ENCODE peak calls at places on chromosomes 12 and 14, in eight cellular contexts. One of them, this sample, is unnamed.

GRCh38 chr12:96810477-96810876 is 96.6 kb upstream of the NEDD1 start:
- DNase-seq in fibroblast of the aortic adventitia: no peak
- DNase-seq in heart left ventricle: no peak
- DNase-seq in HCT116: no peak
- DNase-seq in astrocyte of the cerebellum: no peak
- DNase-seq in left ventricle myocardium inferior: no peak
- DNase-seq in epithelial cell of esophagus: peak; percentile 65
- DNase-seq in psoas muscle: no peak
- DNase-seq in this sample: no peak

GRCh38 chr12:98002887-98003493 is 512.4 kb upstream of the TMPO start:
- DNase-seq in left ventricle myocardium inferior: no peak
- DNase-seq in astrocyte of the cerebellum: peak; percentile 22
- DNase-seq in HCT116: peak; percentile 39
- DNase-seq in fibroblast of the aortic adventitia: peak; percentile 1
- DNase-seq in epithelial cell of esophagus: peak; percentile 58
- DNase-seq in psoas muscle: no peak
- DNase-seq in heart left ventricle: no peak
- DNase-seq in this sample: no peak

GRCh38 chr12:51056242-51056641 is 8.1 kb downstream of the LETMD1 start:
- DNase-seq in fibroblast of the aortic adventitia: peak; percentile 51
- DNase-seq in left ventricle myocardium inferior: no peak
- DNase-seq in astrocyte of the cerebellum: no peak
- DNase-seq in HCT116: no peak
- DNase-seq in epithelial cell of esophagus: peak; percentile 97
- DNase-seq in heart left ventricle: no peak
- DNase-seq in psoas muscle: peak; percentile 76
- DNase-seq in this sample: peak; percentile 40

GRCh38 chr12:3705349-3705675 is 47.6 kb downstream of the CRACR2A start:
- DNase-seq in astrocyte of the cerebellum: no peak
- DNase-seq in HCT116: no peak
- DNase-seq in epithelial cell of esophagus: no peak
- DNase-seq in heart left ventricle: no peak
- DNase-seq in fibroblast of the aortic adventitia: no peak
- DNase-seq in left ventricle myocardium inferior: no peak
- DNase-seq in psoas muscle: no peak
- DNase-seq in this sample: no peak

GRCh38 chr12:128543971-128544370 is 277.0 kb downstream of the TMEM132C start:
- DNase-seq in astrocyte of the cerebellum: no peak
- DNase-seq in psoas muscle: no peak
- DNase-seq in epithelial cell of esophagus: no peak
- DNase-seq in HCT116: no peak
- DNase-seq in heart left ventricle: no peak
- DNase-seq in fibroblast of the aortic adventitia: no peak
- DNase-seq in left ventricle myocardium inferior: no peak
- DNase-seq in this sample: no peak

GRCh38 chr12:67068204-67068731 is 200.9 kb upstream of the CAND1 start:
- DNase-seq in psoas muscle: no peak
- DNase-seq in epithelial cell of esophagus: peak; percentile 23
- DNase-seq in fibroblast of the aortic adventitia: no peak
- DNase-seq in astrocyte of the cerebellum: no peak
- DNase-seq in heart left ventricle: no peak
- DNase-seq in HCT116: no peak
- DNase-seq in left ventricle myocardium inferior: no peak
- DNase-seq in this sample: no peak

GRCh38 chr12:68368332-68368731 is 36.2 kb upstream of the MDM1 start:
- DNase-seq in heart left ventricle: no peak
- DNase-seq in psoas muscle: no peak
- DNase-seq in epithelial cell of esophagus: no peak
- DNase-seq in fibroblast of the aortic adventitia: peak; percentile 58
- DNase-seq in HCT116: no peak
- DNase-seq in astrocyte of the cerebellum: no peak
- DNase-seq in left ventricle myocardium inferior: no peak
- DNase-seq in this sample: no peak

GRCh38 chr14:59346796-59347510 is 118.2 kb downstream of the GPR135 start:
- DNase-seq in left ventricle myocardium inferior: no peak
- DNase-seq in HCT116: no peak
- DNase-seq in astrocyte of the cerebellum: no peak
- DNase-seq in heart left ventricle: no peak
- DNase-seq in psoas muscle: no peak
- DNase-seq in fibroblast of the aortic adventitia: peak; percentile 62
- DNase-seq in epithelial cell of esophagus: no peak
- DNase-seq in this sample: no peak

GRCh38 chr12:53381739-53382630 is 2.0 kb downstream of the SP1 start:
- DNase-seq in epithelial cell of esophagus: peak; percentile 97
- DNase-seq in left ventricle myocardium inferior: peak; percentile 34
- DNase-seq in astrocyte of the cerebellum: no peak
- DNase-seq in HCT116: no peak
- DNase-seq in heart left ventricle: peak; percentile 62
- DNase-seq in fibroblast of the aortic adventitia: peak; percentile 77
- DNase-seq in psoas muscle: peak; percentile 87
- DNase-seq in this sample: no peak

GRCh38 chr14:34583525-34583924 is 44.0 kb upstream of the EAPP start:
- DNase-seq in psoas muscle: no peak
- DNase-seq in epithelial cell of esophagus: no peak
- DNase-seq in heart left ventricle: no peak
- DNase-seq in HCT116: no peak
- DNase-seq in astrocyte of the cerebellum: no peak
- DNase-seq in fibroblast of the aortic adventitia: no peak
- DNase-seq in left ventricle myocardium inferior: no peak
- DNase-seq in this sample: no peak

GRCh38 chr12:62123721-62124203 is 136.4 kb upstream of the USP15 start:
- DNase-seq in HCT116: peak; percentile 49
- DNase-seq in fibroblast of the aortic adventitia: peak; percentile 57
- DNase-seq in heart left ventricle: no peak
- DNase-seq in left ventricle myocardium inferior: no peak
- DNase-seq in psoas muscle: no peak
- DNase-seq in astrocyte of the cerebellum: peak; percentile 19
- DNase-seq in epithelial cell of esophagus: peak; percentile 62
- DNase-seq in this sample: peak; percentile 11

GRCh38 chr12:54371328-54372112 is 7.2 kb upstream of the GPR84 start:
- DNase-seq in astrocyte of the cerebellum: no peak
- DNase-seq in HCT116: no peak
- DNase-seq in left ventricle myocardium inferior: peak; percentile 79
- DNase-seq in epithelial cell of esophagus: no peak
- DNase-seq in psoas muscle: peak; percentile 87
- DNase-seq in fibroblast of the aortic adventitia: peak; percentile 83
- DNase-seq in heart left ventricle: peak; percentile 75
- DNase-seq in this sample: no peak

GRCh38 chr14:104448321-104448720 is 131.2 kb upstream of the C14orf180 start:
- DNase-seq in HCT116: no peak
- DNase-seq in astrocyte of the cerebellum: no peak
- DNase-seq in psoas muscle: no peak
- DNase-seq in fibroblast of the aortic adventitia: no peak
- DNase-seq in epithelial cell of esophagus: no peak
- DNase-seq in left ventricle myocardium inferior: no peak
- DNase-seq in heart left ventricle: no peak
- DNase-seq in this sample: no peak

GRCh38 chr12:21769311-21769710 is 5.2 kb downstream of the KCNJ8 start:
- DNase-seq in astrocyte of the cerebellum: no peak
- DNase-seq in fibroblast of the aortic adventitia: no peak
- DNase-seq in heart left ventricle: no peak
- DNase-seq in HCT116: no peak
- DNase-seq in left ventricle myocardium inferior: no peak
- DNase-seq in epithelial cell of esophagus: no peak
- DNase-seq in psoas muscle: no peak
- DNase-seq in this sample: no peak

DNA sequence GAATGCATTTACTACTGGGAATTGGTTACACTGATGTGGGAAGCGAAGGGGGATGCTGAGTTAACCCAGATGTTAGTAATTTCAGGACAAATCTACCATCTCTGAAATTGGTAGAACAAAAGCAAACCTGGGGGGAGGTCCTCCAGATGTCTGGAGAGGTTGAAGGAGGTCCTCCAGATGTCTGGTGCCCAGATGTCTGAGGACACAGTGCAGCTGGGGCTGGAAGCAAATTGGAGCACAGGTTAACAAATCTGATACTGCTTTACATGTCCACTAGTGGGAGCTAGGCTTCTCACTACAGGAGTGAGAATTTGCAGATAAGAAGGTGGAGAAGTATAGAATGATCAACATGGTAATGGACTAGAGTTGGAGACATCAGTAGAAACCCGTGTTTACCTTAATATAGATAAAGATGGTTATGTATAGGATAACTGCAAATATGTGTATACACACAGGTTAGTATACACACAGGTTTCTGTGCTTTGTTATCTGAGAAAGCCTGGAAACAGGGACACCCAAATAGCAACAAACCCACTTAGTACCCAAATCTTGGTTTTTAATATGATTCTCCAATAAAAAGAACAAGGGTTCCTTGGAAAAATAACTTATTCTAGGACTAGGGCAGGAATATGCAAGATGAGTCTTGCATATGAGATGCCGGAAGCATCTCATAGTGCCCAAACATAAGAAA is 162.5 kb downstream of the C12orf50 start:
- DNase-seq in left ventricle myocardium inferior: no peak
- DNase-seq in astrocyte of the cerebellum: no peak
- DNase-seq in epithelial cell of esophagus: peak; percentile 60
- DNase-seq in HCT116: peak; percentile 12
- DNase-seq in heart left ventricle: no peak
- DNase-seq in psoas muscle: no peak
- DNase-seq in fibroblast of the aortic adventitia: peak; percentile 14
- DNase-seq in this sample: no peak
- TF ChIP-seq CTCF in left ventricle myocardium inferior: peak; percentile 23
- TF ChIP-seq CTCF in astrocyte of the cerebellum: peak; percentile 42
- TF ChIP-seq CTCF in epithelial cell of esophagus: peak; percentile 82
- TF ChIP-seq CTCF in HCT116: peak; percentile 74
- TF ChIP-seq CTCF in heart left ventricle: no peak
- TF ChIP-seq CTCF in psoas muscle: no peak
- TF ChIP-seq CTCF in fibroblast of the aortic adventitia: peak; percentile 48
- TF ChIP-seq CTCF in this sample: peak; percentile 59

GRCh38 chr14:69671365-69672050 is 60.1 kb downstream of the SUSD6 start:
- DNase-seq in astrocyte of the cerebellum: no peak
- DNase-seq in psoas muscle: no peak
- DNase-seq in HCT116: no peak
- DNase-seq in left ventricle myocardium inferior: no peak
- DNase-seq in heart left ventricle: no peak
- DNase-seq in epithelial cell of esophagus: no peak
- DNase-seq in fibroblast of the aortic adventitia: no peak
- DNase-seq in this sample: no peak
- H3K4me3 ChIP-seq in astrocyte of the cerebellum: no peak overlapping the region
- H3K4me3 ChIP-seq in psoas muscle: no peak overlapping the region
- H3K4me3 ChIP-seq in HCT116: no peak overlapping the region
- H3K4me3 ChIP-seq in left ventricle myocardium inferior: no peak overlapping the region
- H3K4me3 ChIP-seq in heart left ventricle: no peak overlapping the region
- H3K4me3 ChIP-seq in epithelial cell of esophagus: no peak overlapping the region
- H3K4me3 ChIP-seq in fibroblast of the aortic adventitia: no peak overlapping the region
- H3K4me3 ChIP-seq in this sample: no peak overlapping the region

DNA sequence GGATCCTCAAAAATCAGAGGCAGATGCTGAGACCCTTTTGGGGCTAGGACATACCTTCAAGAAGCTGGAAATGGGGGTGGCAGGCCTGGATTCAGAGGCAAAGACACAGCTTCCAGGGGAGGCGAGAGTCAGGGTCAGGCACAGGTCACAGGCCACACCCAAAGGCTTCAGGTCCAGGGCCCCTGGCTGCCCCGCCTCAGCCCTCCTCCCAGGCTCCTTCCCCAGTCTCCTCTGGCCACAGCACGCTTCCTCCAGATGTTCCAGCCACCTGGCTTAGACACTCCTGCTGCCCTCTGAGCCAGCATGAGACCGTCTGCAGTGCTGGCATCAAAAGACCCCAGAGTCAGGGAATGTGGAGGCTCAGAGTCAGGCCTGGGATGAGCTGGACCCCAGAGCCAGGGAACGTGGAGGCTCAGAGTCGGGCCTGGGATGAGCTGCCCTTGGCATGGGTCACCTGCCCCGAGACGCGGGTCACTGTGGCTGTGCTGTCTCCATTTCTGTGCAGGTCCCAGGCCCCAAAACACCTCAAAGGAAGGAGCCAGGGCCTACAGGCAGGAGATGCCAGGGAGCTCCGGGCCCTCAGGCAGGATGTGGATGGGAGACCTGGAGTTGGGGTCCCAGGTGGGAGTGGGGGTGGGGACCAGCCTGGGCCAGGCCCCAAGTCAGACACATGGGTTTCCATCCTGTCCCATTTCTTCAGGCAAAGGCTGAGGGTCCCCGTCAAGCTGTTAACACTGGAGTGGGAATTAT is 58.9 kb downstream of the DIO3 start:
- DNase-seq in left ventricle myocardium inferior: no peak
- DNase-seq in fibroblast of the aortic adventitia: no peak
- DNase-seq in psoas muscle: no peak
- DNase-seq in astrocyte of the cerebellum: no peak
- DNase-seq in heart left ventricle: no peak
- DNase-seq in epithelial cell of esophagus: no peak
- DNase-seq in HCT116: no peak
- DNase-seq in this sample: no peak
- TF ChIP-seq CTCF in left ventricle myocardium inferior: no peak
- TF ChIP-seq CTCF in fibroblast of the aortic adventitia: no peak
- TF ChIP-seq CTCF in psoas muscle: no peak
- TF ChIP-seq CTCF in astrocyte of the cerebellum: no peak
- TF ChIP-seq CTCF in heart left ventricle: no peak
- TF ChIP-seq CTCF in epithelial cell of esophagus: no peak
- TF ChIP-seq CTCF in HCT116: no peak
- TF ChIP-seq CTCF in this sample: no peak

GRCh38 chr12:117334855-117335587 is 26.4 kb downstream of the NOS1 start:
- DNase-seq in epithelial cell of esophagus: no peak
- DNase-seq in left ventricle myocardium inferior: no peak
- DNase-seq in psoas muscle: no peak
- DNase-seq in HCT116: no peak
- DNase-seq in fibroblast of the aortic adventitia: no peak
- DNase-seq in heart left ventricle: no peak
- DNase-seq in astrocyte of the cerebellum: no peak
- DNase-seq in this sample: no peak
- H3K4me3 ChIP-seq in epithelial cell of esophagus: no peak overlapping the region
- H3K4me3 ChIP-seq in left ventricle myocardium inferior: no peak overlapping the region
- H3K4me3 ChIP-seq in psoas muscle: peak overlapping the region; percentile 29
- H3K4me3 ChIP-seq in HCT116: no peak overlapping the region
- H3K4me3 ChIP-seq in fibroblast of the aortic adventitia: no peak overlapping the region
- H3K4me3 ChIP-seq in heart left ventricle: no peak overlapping the region
- H3K4me3 ChIP-seq in astrocyte of the cerebellum: no peak overlapping the region
- H3K4me3 ChIP-seq in this sample: no peak overlapping the region

DNA sequence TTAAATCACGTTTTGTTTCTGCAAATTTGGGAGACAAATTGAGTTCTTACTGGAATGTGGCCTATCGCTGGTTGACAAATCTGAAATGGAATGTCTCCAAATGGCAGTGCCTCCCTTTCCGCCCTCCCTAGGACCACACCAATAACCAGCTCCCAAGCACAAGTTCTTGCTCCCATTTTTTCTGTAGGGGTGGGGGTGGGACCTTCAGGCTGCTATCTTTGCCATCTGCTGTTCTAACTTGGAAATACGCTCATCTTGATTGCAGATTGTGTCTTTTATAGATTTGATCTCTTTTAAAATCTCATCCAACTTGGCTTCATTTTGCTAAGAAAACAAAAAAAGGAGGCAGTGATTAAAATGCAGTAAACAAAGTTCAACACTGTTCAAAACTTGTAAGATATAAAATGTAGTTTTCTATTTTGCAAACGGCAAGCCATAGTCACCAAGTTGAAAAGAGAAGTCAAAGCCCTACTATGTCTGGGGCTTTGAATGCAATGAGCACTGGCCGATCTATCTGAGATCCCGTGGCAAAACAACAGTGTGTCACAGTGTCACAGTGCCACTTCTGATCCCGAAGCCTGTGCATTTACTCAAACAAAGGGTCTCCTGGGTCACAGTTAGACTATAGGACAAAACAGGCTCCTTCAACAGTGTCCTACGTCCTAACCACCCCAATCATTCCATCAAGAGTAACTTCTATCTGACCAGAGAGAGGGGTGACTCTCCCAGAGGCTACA is 13.7 kb upstream of the SELPLG start:
- DNase-seq in astrocyte of the cerebellum: no peak
- DNase-seq in fibroblast of the aortic adventitia: peak; percentile 54
- DNase-seq in psoas muscle: no peak
- DNase-seq in left ventricle myocardium inferior: no peak
- DNase-seq in heart left ventricle: no peak
- DNase-seq in epithelial cell of esophagus: no peak
- DNase-seq in HCT116: no peak
- DNase-seq in this sample: no peak
- TF ChIP-seq CTCF in astrocyte of the cerebellum: peak; percentile 28
- TF ChIP-seq CTCF in fibroblast of the aortic adventitia: no peak
- TF ChIP-seq CTCF in psoas muscle: no peak
- TF ChIP-seq CTCF in left ventricle myocardium inferior: no peak
- TF ChIP-seq CTCF in heart left ventricle: no peak
- TF ChIP-seq CTCF in epithelial cell of esophagus: no peak
- TF ChIP-seq CTCF in HCT116: peak; percentile 32
- TF ChIP-seq CTCF in this sample: no peak